ENCODE peak calls at places on chromosomes 5 and 9, in six cellular contexts. One of them, this sample, is unnamed.
A peak's percentile ranks its signal among the peaks of the same experiment; 100 is the strongest.

GRCh38 chr9:128159784-128160602 is at the start of gene BBLN:
- DNase-seq in pancreas: peak; percentile 97
- DNase-seq in tibial artery: peak; percentile 98
- DNase-seq in A549: peak; percentile 95
- DNase-seq in heart right ventricle: peak; percentile 96
- DNase-seq in cardiac muscle cell: peak; percentile 96
- DNase-seq in this sample: no peak

GRCh38 chr5:140631063-140631462 is 1.9 kb downstream of the CD14 start:
- DNase-seq in heart right ventricle: no peak
- DNase-seq in tibial artery: no peak
- DNase-seq in pancreas: no peak
- DNase-seq in cardiac muscle cell: no peak
- DNase-seq in A549: no peak
- DNase-seq in this sample: no peak

GRCh38 chr5:110909950-110910349 is 161.6 kb upstream of the TSLP start:
- DNase-seq in pancreas: no peak
- DNase-seq in heart right ventricle: no peak
- DNase-seq in A549: no peak
- DNase-seq in tibial artery: no peak
- DNase-seq in cardiac muscle cell: peak; percentile 81
- DNase-seq in this sample: no peak

GRCh38 chr5:126106032-126106431 is 317.2 kb upstream of the GRAMD2B start:
- DNase-seq in pancreas: no peak
- DNase-seq in tibial artery: no peak
- DNase-seq in heart right ventricle: no peak
- DNase-seq in cardiac muscle cell: no peak
- DNase-seq in A549: no peak
- DNase-seq in this sample: no peak

GRCh38 chr5:132417010-132417439 is 47.5 kb downstream of the SLC22A5 start:
- DNase-seq in A549: no peak
- DNase-seq in heart right ventricle: no peak
- DNase-seq in cardiac muscle cell: no peak
- DNase-seq in pancreas: no peak
- DNase-seq in tibial artery: no peak
- DNase-seq in this sample: no peak

GRCh38 chr5:140118294-140118936 is 4.5 kb downstream of the PURA start:
- DNase-seq in cardiac muscle cell: no peak
- DNase-seq in pancreas: no peak
- DNase-seq in A549: no peak
- DNase-seq in tibial artery: no peak
- DNase-seq in heart right ventricle: no peak
- DNase-seq in this sample: no peak

GRCh38 chr5:169591636-169592035 is 8.1 kb downstream of the SPDL1 start:
- DNase-seq in pancreas: no peak
- DNase-seq in heart right ventricle: no peak
- DNase-seq in tibial artery: no peak
- DNase-seq in A549: no peak
- DNase-seq in cardiac muscle cell: peak; percentile 41
- DNase-seq in this sample: no peak

GRCh38 chr9:9341203-9341602 is 1271.6 kb downstream of the PTPRD start:
- DNase-seq in tibial artery: no peak
- DNase-seq in pancreas: no peak
- DNase-seq in A549: no peak
- DNase-seq in heart right ventricle: no peak
- DNase-seq in cardiac muscle cell: no peak
- DNase-seq in this sample: no peak

GRCh38 chr5:144465441-144465840 is 294.8 kb downstream of the KCTD16 start:
- DNase-seq in heart right ventricle: no peak
- DNase-seq in tibial artery: no peak
- DNase-seq in cardiac muscle cell: no peak
- DNase-seq in A549: no peak
- DNase-seq in pancreas: no peak
- DNase-seq in this sample: no peak

GRCh38 chr9:31776471-31776870 is 608.0 kb upstream of the ACO1 start:
- DNase-seq in tibial artery: no peak
- DNase-seq in A549: no peak
- DNase-seq in pancreas: no peak
- DNase-seq in cardiac muscle cell: no peak
- DNase-seq in heart right ventricle: no peak
- DNase-seq in this sample: no peak

GRCh38 chr5:574906-575305 is 37.2 kb upstream of the CEP72 start:
- DNase-seq in A549: no peak
- DNase-seq in tibial artery: no peak
- DNase-seq in cardiac muscle cell: no peak
- DNase-seq in pancreas: no peak
- DNase-seq in heart right ventricle: no peak
- DNase-seq in this sample: no peak

GRCh38 chr5:87109749-87110148 is 157.9 kb upstream of the RASA1 start:
- DNase-seq in heart right ventricle: no peak
- DNase-seq in pancreas: no peak
- DNase-seq in cardiac muscle cell: no peak
- DNase-seq in A549: no peak
- DNase-seq in tibial artery: no peak
- DNase-seq in this sample: no peak

GRCh38 chr5:25458628-25459027 is 813.9 kb upstream of the CDH10 start:
- DNase-seq in heart right ventricle: no peak
- DNase-seq in cardiac muscle cell: no peak
- DNase-seq in A549: no peak
- DNase-seq in pancreas: no peak
- DNase-seq in tibial artery: no peak
- DNase-seq in this sample: no peak

GRCh38 chr5:73831066-73831465 is 205.1 kb downstream of the ARHGEF28 start:
- DNase-seq in cardiac muscle cell: no peak
- DNase-seq in tibial artery: no peak
- DNase-seq in A549: no peak
- DNase-seq in heart right ventricle: no peak
- DNase-seq in pancreas: no peak
- DNase-seq in this sample: no peak

GRCh38 chr9:70411930-70412677 is 2.4 kb downstream of the KLF9 start:
- DNase-seq in A549: no peak
- DNase-seq in heart right ventricle: peak; percentile 85
- DNase-seq in tibial artery: peak; percentile 88
- DNase-seq in pancreas: peak; percentile 81
- DNase-seq in cardiac muscle cell: peak; percentile 93
- DNase-seq in this sample: no peak

GRCh38 chr9:2620876-2621677 is 510 bp upstream of the VLDLR start:
- DNase-seq in heart right ventricle: peak; percentile 77
- DNase-seq in tibial artery: peak; percentile 90
- DNase-seq in A549: peak; percentile 79
- DNase-seq in pancreas: peak; percentile 89
- DNase-seq in cardiac muscle cell: peak; percentile 87
- DNase-seq in this sample: no peak

GRCh38 chr5:84131372-84131771 is 253.3 kb downstream of the EDIL3 start:
- DNase-seq in pancreas: no peak
- DNase-seq in heart right ventricle: no peak
- DNase-seq in tibial artery: no peak
- DNase-seq in A549: no peak
- DNase-seq in cardiac muscle cell: peak; percentile 8
- DNase-seq in this sample: no peak

GRCh38 chr5:90473321-90474234 is 993 bp downstream of the MBLAC2 start:
- DNase-seq in pancreas: no peak
- DNase-seq in heart right ventricle: peak; percentile 14
- DNase-seq in cardiac muscle cell: no peak
- DNase-seq in tibial artery: peak; percentile 71
- DNase-seq in A549: peak; percentile 14
- DNase-seq in this sample: no peak

GRCh38 chr5:134110382-134110781 is 4.1 kb upstream of the TCF7 start:
- DNase-seq in tibial artery: no peak
- DNase-seq in cardiac muscle cell: no peak
- DNase-seq in heart right ventricle: no peak
- DNase-seq in A549: no peak
- DNase-seq in pancreas: no peak
- DNase-seq in this sample: no peak

GRCh38 chr9:94639045-94639995 is at the start of gene FBP1:
- DNase-seq in A549: no peak
- DNase-seq in pancreas: peak; percentile 83
- DNase-seq in cardiac muscle cell: peak; percentile 28
- DNase-seq in heart right ventricle: peak; percentile 27
- DNase-seq in tibial artery: peak; percentile 75
- DNase-seq in this sample: no peak

GRCh38 chr5:133130387-133131118 is 78.7 kb downstream of the HSPA4 start:
- DNase-seq in cardiac muscle cell: peak; percentile 50
- DNase-seq in tibial artery: peak; percentile 33
- DNase-seq in A549: no peak
- DNase-seq in heart right ventricle: no peak
- DNase-seq in pancreas: no peak
- DNase-seq in this sample: no peak

GRCh38 chr9:21709464-21710058 is 92.9 kb upstream of the MTAP start:
- DNase-seq in heart right ventricle: peak; percentile 34
- DNase-seq in pancreas: no peak
- DNase-seq in cardiac muscle cell: peak; percentile 73
- DNase-seq in A549: peak; percentile 36
- DNase-seq in tibial artery: no peak
- DNase-seq in this sample: no peak

GRCh38 chr5:139588962-139589361 is 27.8 kb downstream of the UBE2D2 start:
- DNase-seq in heart right ventricle: no peak
- DNase-seq in tibial artery: no peak
- DNase-seq in cardiac muscle cell: no peak
- DNase-seq in pancreas: no peak
- DNase-seq in A549: no peak
- DNase-seq in this sample: no peak

GRCh38 chr9:134571946-134572914 is 69.4 kb upstream of the COL5A1 start:
- DNase-seq in cardiac muscle cell: no peak
- DNase-seq in heart right ventricle: peak; percentile 2
- DNase-seq in pancreas: peak; percentile 36
- DNase-seq in A549: no peak
- DNase-seq in tibial artery: peak; percentile 60
- DNase-seq in this sample: no peak

GRCh38 chr9:127628644-127629467 is 16.8 kb downstream of the STXBP1 start:
- DNase-seq in heart right ventricle: peak; percentile 44
- DNase-seq in cardiac muscle cell: peak; percentile 63
- DNase-seq in tibial artery: peak; percentile 44
- DNase-seq in pancreas: no peak
- DNase-seq in A549: no peak
- DNase-seq in this sample: no peak

GRCh38 chr9:113350338-113350672 is 964 bp downstream of the BSPRY start:
- DNase-seq in cardiac muscle cell: no peak
- DNase-seq in A549: no peak
- DNase-seq in heart right ventricle: no peak
- DNase-seq in tibial artery: no peak
- DNase-seq in pancreas: no peak
- DNase-seq in this sample: no peak
- H3K4me3 ChIP-seq in cardiac muscle cell: no peak overlapping the region
- H3K4me3 ChIP-seq in A549: no peak overlapping the region
- H3K4me3 ChIP-seq in heart right ventricle: no peak overlapping the region
- H3K4me3 ChIP-seq in tibial artery: peak overlapping the region; percentile 47
- H3K4me3 ChIP-seq in pancreas: peak overlapping the region; percentile 81
- H3K4me3 ChIP-seq in this sample: peak overlapping the region; percentile 55

DNA sequence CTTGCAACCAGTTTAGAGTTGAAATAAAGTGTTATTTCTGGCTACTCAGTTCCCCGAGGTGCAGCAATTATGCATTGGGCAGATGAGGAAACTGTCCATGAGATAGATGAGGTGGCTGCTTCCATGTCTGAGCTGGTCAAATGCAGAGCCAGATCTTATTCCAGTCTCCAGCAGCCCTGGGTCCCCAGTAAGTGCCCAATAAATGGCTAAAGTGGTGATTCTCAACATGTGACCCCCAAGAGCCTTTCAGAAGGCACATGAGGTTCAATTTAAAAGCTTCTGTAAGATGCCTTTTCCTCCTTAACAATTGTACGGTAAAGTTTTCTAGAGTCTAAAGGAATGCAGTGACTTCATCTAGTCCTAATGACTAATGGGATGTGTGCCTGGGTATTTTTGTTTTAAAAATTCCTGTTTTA is 17.5 kb downstream of the ATOX1 start:
- DNase-seq in tibial artery: no peak
- DNase-seq in pancreas: no peak
- DNase-seq in heart right ventricle: no peak
- DNase-seq in cardiac muscle cell: peak; percentile 54
- DNase-seq in A549: no peak
- DNase-seq in this sample: no peak
- TF ChIP-seq CTCF in tibial artery: no peak
- TF ChIP-seq CTCF in pancreas: no peak
- TF ChIP-seq CTCF in heart right ventricle: no peak
- TF ChIP-seq CTCF in cardiac muscle cell: no peak
- TF ChIP-seq CTCF in A549: peak; percentile 3
- TF ChIP-seq CTCF in this sample: no peak

GRCh38 chr5:57186194-57186593 is 12.3 kb downstream of the GPBP1 start:
- DNase-seq in heart right ventricle: no peak
- DNase-seq in A549: no peak
- DNase-seq in cardiac muscle cell: peak; percentile 18
- DNase-seq in tibial artery: no peak
- DNase-seq in pancreas: no peak
- DNase-seq in this sample: no peak

GRCh38 chr5:57179262-57179960 is 5.6 kb downstream of the GPBP1 start:
- DNase-seq in tibial artery: no peak
- DNase-seq in pancreas: no peak
- DNase-seq in heart right ventricle: peak; percentile 8
- DNase-seq in cardiac muscle cell: no peak
- DNase-seq in A549: no peak
- DNase-seq in this sample: no peak

GRCh38 chr5:57181151-57181550 is 7.3 kb downstream of the GPBP1 start:
- DNase-seq in pancreas: no peak
- DNase-seq in cardiac muscle cell: no peak
- DNase-seq in tibial artery: no peak
- DNase-seq in heart right ventricle: no peak
- DNase-seq in A549: no peak
- DNase-seq in this sample: no peak

GRCh38 chr5:57185301-57185700 is 11.4 kb downstream of the GPBP1 start:
- DNase-seq in pancreas: no peak
- DNase-seq in tibial artery: no peak
- DNase-seq in A549: no peak
- DNase-seq in cardiac muscle cell: no peak
- DNase-seq in heart right ventricle: no peak
- DNase-seq in this sample: no peak

GRCh38 chr5:57184322-57184721 is 10.5 kb downstream of the GPBP1 start:
- DNase-seq in A549: no peak
- DNase-seq in cardiac muscle cell: no peak
- DNase-seq in pancreas: no peak
- DNase-seq in tibial artery: no peak
- DNase-seq in heart right ventricle: no peak
- DNase-seq in this sample: no peak
- H3K4me3 ChIP-seq in A549: no peak overlapping the region
- H3K4me3 ChIP-seq in cardiac muscle cell: no peak overlapping the region
- H3K4me3 ChIP-seq in pancreas: no peak overlapping the region
- H3K4me3 ChIP-seq in tibial artery: no peak overlapping the region
- H3K4me3 ChIP-seq in heart right ventricle: no peak overlapping the region
- H3K4me3 ChIP-seq in this sample: no peak overlapping the region

GRCh38 chr9:122008559-122008958 is 84.5 kb downstream of the TTLL11 start:
- DNase-seq in A549: no peak
- DNase-seq in tibial artery: no peak
- DNase-seq in cardiac muscle cell: no peak
- DNase-seq in heart right ventricle: no peak
- DNase-seq in pancreas: no peak
- DNase-seq in this sample: no peak

GRCh38 chr9:122004589-122004988 is 88.5 kb downstream of the TTLL11 start:
- DNase-seq in cardiac muscle cell: no peak
- DNase-seq in heart right ventricle: no peak
- DNase-seq in pancreas: no peak
- DNase-seq in A549: no peak
- DNase-seq in tibial artery: no peak
- DNase-seq in this sample: no peak

GRCh38 chr9:122007837-122008236 is 85.3 kb downstream of the TTLL11 start:
- DNase-seq in tibial artery: no peak
- DNase-seq in cardiac muscle cell: no peak
- DNase-seq in pancreas: no peak
- DNase-seq in heart right ventricle: no peak
- DNase-seq in A549: no peak
- DNase-seq in this sample: no peak

GRCh38 chr9:122001491-122002201 is 91.5 kb downstream of the TTLL11 start:
- DNase-seq in A549: no peak
- DNase-seq in cardiac muscle cell: peak; percentile 57
- DNase-seq in pancreas: no peak
- DNase-seq in heart right ventricle: peak; percentile 23
- DNase-seq in tibial artery: no peak
- DNase-seq in this sample: no peak

GRCh38 chr9:122005597-122005996 is 87.5 kb downstream of the TTLL11 start:
- DNase-seq in tibial artery: no peak
- DNase-seq in A549: peak; percentile 69
- DNase-seq in pancreas: no peak
- DNase-seq in heart right ventricle: no peak
- DNase-seq in cardiac muscle cell: peak; percentile 40
- DNase-seq in this sample: no peak
- TF ChIP-seq CTCF in tibial artery: no peak
- TF ChIP-seq CTCF in A549: peak; percentile 57
- TF ChIP-seq CTCF in pancreas: peak; percentile 16
- TF ChIP-seq CTCF in heart right ventricle: peak; percentile 36
- TF ChIP-seq CTCF in cardiac muscle cell: peak; percentile 54
- TF ChIP-seq CTCF in this sample: peak; percentile 66

This sample was measured in epithelial cell of proximal tubule.